ENCODE peak calls at places on chromosomes 12 and 14, in five cellular contexts. One of them, this sample, is unnamed. For H3K27me3, the result is how much of the 10 kb centered on the place peaks cover.

GRCh38 chr12:120669055-120669828 is 17.7 kb upstream of the MLEC start:
- DNase-seq in adipocyte: peak
- DNase-seq in right atrium auricular region: no peak
- DNase-seq in H9: peak
- DNase-seq in cardiac muscle cell: peak
- DNase-seq in this sample: peak

GRCh38 chr12:106773286-106773685 is 1.2 kb upstream of the RIC8B start:
- DNase-seq in right atrium auricular region: no peak
- DNase-seq in H9: no peak
- DNase-seq in cardiac muscle cell: no peak
- DNase-seq in adipocyte: no peak
- DNase-seq in this sample: no peak

GRCh38 chr12:124778411-124778810 is 85.3 kb downstream of the SCARB1 start:
- DNase-seq in H9: no peak
- DNase-seq in cardiac muscle cell: no peak
- DNase-seq in adipocyte: no peak
- DNase-seq in right atrium auricular region: no peak
- DNase-seq in this sample: no peak

GRCh38 chr12:62191747-62192485 is 68.3 kb upstream of the USP15 start:
- DNase-seq in right atrium auricular region: no peak
- DNase-seq in H9: peak
- DNase-seq in cardiac muscle cell: peak
- DNase-seq in adipocyte: no peak
- DNase-seq in this sample: peak

GRCh38 chr12:23911574-23911973 is 37.9 kb downstream of the SOX5 start:
- DNase-seq in adipocyte: no peak
- DNase-seq in H9: no peak
- DNase-seq in right atrium auricular region: no peak
- DNase-seq in cardiac muscle cell: no peak
- DNase-seq in this sample: no peak

GRCh38 chr12:89351489-89352241 is 636 bp downstream of the DUSP6 start:
- DNase-seq in right atrium auricular region: no peak
- DNase-seq in adipocyte: peak
- DNase-seq in H9: no peak
- DNase-seq in cardiac muscle cell: peak
- DNase-seq in this sample: no peak

GRCh38 chr12:49357099-49357678 is 10.1 kb upstream of the SPATS2 start:
- DNase-seq in cardiac muscle cell: no peak
- DNase-seq in right atrium auricular region: no peak
- DNase-seq in adipocyte: peak
- DNase-seq in H9: no peak
- DNase-seq in this sample: peak

GRCh38 chr12:21941522-21942376 is 523 bp upstream of the ABCC9 start:
- DNase-seq in cardiac muscle cell: peak
- DNase-seq in adipocyte: peak
- DNase-seq in right atrium auricular region: peak
- DNase-seq in H9: peak
- DNase-seq in this sample: peak

GRCh38 chr14:54681819-54682261 is 114.9 kb downstream of the SAMD4A start:
- DNase-seq in cardiac muscle cell: no peak
- DNase-seq in right atrium auricular region: no peak
- DNase-seq in H9: no peak
- DNase-seq in adipocyte: no peak
- DNase-seq in this sample: no peak

GRCh38 chr12:83173250-83173649 is 486.5 kb downstream of the TMTC2 start:
- DNase-seq in right atrium auricular region: no peak
- DNase-seq in H9: no peak
- DNase-seq in cardiac muscle cell: no peak
- DNase-seq in adipocyte: no peak
- DNase-seq in this sample: no peak

GRCh38 chr14:31692376-31692781 is 131.2 kb downstream of the NUBPL start:
- DNase-seq in cardiac muscle cell: no peak
- DNase-seq in right atrium auricular region: no peak
- DNase-seq in adipocyte: peak
- DNase-seq in H9: no peak
- DNase-seq in this sample: peak
- H3K27me3 ChIP-seq in cardiac muscle cell: under half
- H3K27me3 ChIP-seq in right atrium auricular region: under half
- H3K27me3 ChIP-seq in adipocyte: under half
- H3K27me3 ChIP-seq in H9: under half
- H3K27me3 ChIP-seq in this sample: under half

GRCh38 chr14:99976021-99976420 is 89.2 kb upstream of the EVL start:
- DNase-seq in cardiac muscle cell: no peak
- DNase-seq in adipocyte: no peak
- DNase-seq in right atrium auricular region: no peak
- DNase-seq in H9: no peak
- DNase-seq in this sample: no peak

GRCh38 chr14:99971929-99972747 is 93.1 kb upstream of the EVL start:
- DNase-seq in cardiac muscle cell: peak
- DNase-seq in right atrium auricular region: no peak
- DNase-seq in adipocyte: peak
- DNase-seq in H9: no peak
- DNase-seq in this sample: peak

GRCh38 chr14:99976681-99977080 is 88.5 kb upstream of the EVL start:
- DNase-seq in adipocyte: no peak
- DNase-seq in cardiac muscle cell: no peak
- DNase-seq in H9: no peak
- DNase-seq in right atrium auricular region: no peak
- DNase-seq in this sample: no peak

GRCh38 chr14:99972748-99973466 is 92.3 kb upstream of the EVL start:
- DNase-seq in cardiac muscle cell: no peak
- DNase-seq in H9: no peak
- DNase-seq in adipocyte: no peak
- DNase-seq in right atrium auricular region: no peak
- DNase-seq in this sample: no peak

GRCh38 chr14:99975190-99975589 is 90.0 kb upstream of the EVL start:
- DNase-seq in adipocyte: no peak
- DNase-seq in right atrium auricular region: no peak
- DNase-seq in H9: no peak
- DNase-seq in cardiac muscle cell: no peak
- DNase-seq in this sample: no peak
- H3K27me3 ChIP-seq in adipocyte: under half
- H3K27me3 ChIP-seq in right atrium auricular region: under half
- H3K27me3 ChIP-seq in H9: under half
- H3K27me3 ChIP-seq in cardiac muscle cell: under half
- H3K27me3 ChIP-seq in this sample: under half

DNA sequence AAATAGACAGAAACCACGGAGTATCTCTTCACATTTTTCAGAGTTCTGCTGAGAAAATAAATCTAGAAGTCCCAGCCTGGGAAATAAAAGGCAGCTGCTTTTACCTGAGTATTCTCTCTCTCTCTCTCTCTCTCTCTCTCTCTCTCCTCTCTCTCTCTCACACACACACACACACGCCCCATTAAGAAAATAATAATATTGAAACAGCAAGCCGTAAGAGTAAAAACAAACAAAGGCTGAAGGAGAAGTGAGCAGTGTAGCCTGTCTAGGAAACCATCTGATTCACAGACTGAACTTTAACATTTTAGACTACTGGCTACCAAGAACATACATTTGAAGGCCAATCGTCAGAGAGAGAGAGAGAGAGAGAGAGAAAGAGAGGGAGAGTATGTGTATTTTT is 8.4 kb downstream of the PTHLH start:
- DNase-seq in adipocyte: no peak
- DNase-seq in cardiac muscle cell: no peak
- DNase-seq in right atrium auricular region: no peak
- DNase-seq in H9: no peak
- DNase-seq in this sample: no peak
- H3K27me3 ChIP-seq in adipocyte: under half
- H3K27me3 ChIP-seq in cardiac muscle cell: half or more
- H3K27me3 ChIP-seq in right atrium auricular region: under half
- H3K27me3 ChIP-seq in H9: under half
- H3K27me3 ChIP-seq in this sample: under half

DNA sequence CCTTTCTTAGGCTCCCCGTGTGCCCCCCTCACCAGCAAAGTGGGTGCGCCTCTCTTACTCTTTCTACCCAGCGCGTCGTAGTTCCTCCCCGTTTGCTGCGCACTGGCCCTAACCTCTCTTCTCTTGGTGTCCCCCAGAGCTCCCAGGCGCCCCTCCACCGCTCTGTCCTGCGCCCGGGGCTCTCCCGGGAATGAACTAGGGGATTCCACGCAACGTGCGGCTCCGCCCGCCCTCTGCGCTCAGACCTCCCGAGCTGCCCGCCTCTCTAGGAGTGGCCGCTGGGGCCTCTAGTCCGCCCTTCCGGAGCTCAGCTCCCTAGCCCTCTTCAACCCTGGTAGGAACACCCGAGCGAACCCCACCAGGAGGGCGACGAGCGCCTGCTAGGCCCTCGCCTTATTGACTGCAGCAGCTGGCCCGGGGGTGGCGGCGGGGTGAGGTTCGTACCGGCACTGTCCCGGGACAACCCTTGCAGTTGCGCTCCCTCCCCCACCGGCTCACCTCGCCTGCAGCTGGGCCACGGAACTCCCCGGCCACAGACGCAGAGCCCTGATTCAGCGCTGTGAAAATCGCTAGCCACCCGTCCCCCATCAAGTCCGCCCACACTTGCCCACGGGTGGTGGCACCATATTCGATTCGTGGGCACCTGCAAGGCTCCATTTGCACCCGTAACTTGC is 1.3 kb downstream of the TMEM233 start:
- DNase-seq in adipocyte: no peak
- DNase-seq in cardiac muscle cell: peak
- DNase-seq in H9: peak
- DNase-seq in right atrium auricular region: no peak
- DNase-seq in this sample: peak
- H3K27me3 ChIP-seq in adipocyte: under half
- H3K27me3 ChIP-seq in cardiac muscle cell: half or more
- H3K27me3 ChIP-seq in H9: under half
- H3K27me3 ChIP-seq in right atrium auricular region: under half
- H3K27me3 ChIP-seq in this sample: under half

DNA sequence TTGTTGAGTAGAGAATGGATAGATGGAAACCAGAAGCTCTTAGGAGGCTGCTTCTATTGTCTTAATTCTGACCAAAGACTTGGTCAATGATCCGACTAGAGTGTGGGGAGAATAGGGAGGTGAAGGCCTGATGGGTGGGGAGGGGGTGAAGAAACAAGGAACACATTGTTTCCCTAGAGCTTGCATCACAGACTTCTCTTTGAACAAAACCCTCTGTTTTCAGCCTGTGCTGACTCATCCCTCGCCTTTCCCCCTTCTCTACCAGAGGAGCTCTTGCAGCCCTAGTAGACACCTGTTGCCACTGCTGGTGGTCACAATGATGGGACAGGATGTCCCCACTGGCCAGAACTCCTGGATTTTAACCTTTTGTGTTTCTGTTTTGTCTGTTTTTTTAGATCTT is 46.8 kb upstream of the CISTR start:
- DNase-seq in cardiac muscle cell: no peak
- DNase-seq in adipocyte: peak
- DNase-seq in H9: no peak
- DNase-seq in right atrium auricular region: no peak
- DNase-seq in this sample: no peak
- H3K27me3 ChIP-seq in cardiac muscle cell: half or more
- H3K27me3 ChIP-seq in adipocyte: half or more
- H3K27me3 ChIP-seq in H9: under half
- H3K27me3 ChIP-seq in right atrium auricular region: under half
- H3K27me3 ChIP-seq in this sample: half or more

GRCh38 chr14:21020977-21021545 is 3.8 kb downstream of the NDRG2 start:
- DNase-seq in cardiac muscle cell: no peak
- DNase-seq in H9: no peak
- DNase-seq in right atrium auricular region: no peak
- DNase-seq in adipocyte: no peak
- DNase-seq in this sample: no peak
- H3K27me3 ChIP-seq in cardiac muscle cell: under half
- H3K27me3 ChIP-seq in H9: under half
- H3K27me3 ChIP-seq in right atrium auricular region: under half
- H3K27me3 ChIP-seq in adipocyte: under half
- H3K27me3 ChIP-seq in this sample: half or more

GRCh38 chr12:52767427-52767826 is 9.7 kb downstream of the KRT76 start:
- DNase-seq in right atrium auricular region: no peak
- DNase-seq in adipocyte: no peak
- DNase-seq in H9: no peak
- DNase-seq in cardiac muscle cell: no peak
- DNase-seq in this sample: no peak
- H3K27me3 ChIP-seq in right atrium auricular region: under half
- H3K27me3 ChIP-seq in adipocyte: under half
- H3K27me3 ChIP-seq in H9: under half
- H3K27me3 ChIP-seq in cardiac muscle cell: under half
- H3K27me3 ChIP-seq in this sample: under half

DNA sequence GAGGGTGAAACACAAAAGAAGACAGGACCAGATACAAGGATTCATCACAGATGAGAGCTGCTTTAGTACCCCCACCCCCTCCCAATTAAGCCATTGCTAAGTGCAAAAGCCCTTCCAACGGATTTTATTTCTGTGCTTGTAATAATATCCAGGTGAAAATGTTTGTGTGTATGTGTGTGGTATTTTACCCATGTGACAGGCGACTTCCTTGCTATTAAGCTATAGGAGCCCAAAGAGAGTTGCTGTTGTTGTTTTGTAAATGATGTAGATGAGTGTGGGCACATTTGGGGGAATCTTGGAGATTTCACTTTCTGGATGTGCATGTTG is 3.2 kb upstream of the HOXC4 start:
- DNase-seq in right atrium auricular region: no peak
- DNase-seq in H9: no peak
- DNase-seq in cardiac muscle cell: no peak
- DNase-seq in adipocyte: no peak
- DNase-seq in this sample: peak
- H3K27me3 ChIP-seq in right atrium auricular region: under half
- H3K27me3 ChIP-seq in H9: half or more
- H3K27me3 ChIP-seq in cardiac muscle cell: half or more
- H3K27me3 ChIP-seq in adipocyte: under half
- H3K27me3 ChIP-seq in this sample: under half